ENCODE peak calls at places on chromosomes 11 and 22, in six cellular contexts. U, P, E, C, F and W are unnamed samples.

GRCh38 chr22:38729946-38730345 is 24.2 kb downstream of the GTPBP1 start:
- DNase-seq in F (no peak), E (no peak), P (no peak), U (no peak), C (no peak), W (no peak)

GRCh38 chr22:20237480-20238440 is 30.4 kb downstream of the RTN4R start:
- DNase-seq in U (peak; percentile 72), P (no peak), C (no peak), E (no peak), F (no peak), W (no peak)

GRCh38 chr11:2652362-2652761 is 47.4 kb downstream of the KCNQ1OT1 start:
- DNase-seq in U (no peak), E (no peak), F (no peak), P (no peak), C (no peak), W (no peak)

GRCh38 chr11:134524876-134525845 is 113.1 kb upstream of the B3GAT1 start:
- DNase-seq in C (no peak), U (no peak), F (no peak), P (no peak), E (no peak), W (no peak)

GRCh38 chr11:121596195-121597145 is 143.7 kb upstream of the SORL1-AS1 start:
- DNase-seq in U (no peak), C (no peak), P (no peak), E (no peak), F (no peak), W (no peak)

GRCh38 chr11:64268028-64268686 is 16.3 kb downstream of the BAD start:
- DNase-seq in U (no peak), E (no peak), P (no peak), C (no peak), F (no peak), W (no peak)

GRCh38 chr22:35375031-35375430 is 5.9 kb upstream of the HMOX1 start:
- DNase-seq in C (no peak), F (no peak), P (no peak), E (no peak), U (no peak), W (no peak)

GRCh38 chr11:32713496-32713895 is 81.0 kb downstream of the CCDC73 start:
- DNase-seq in C (no peak), P (no peak), F (no peak), U (no peak), E (no peak), W (no peak)

GRCh38 chr11:126624491-126624890 is 269.0 kb downstream of the ST3GAL4 start:
- DNase-seq in C (no peak), P (no peak), F (no peak), E (no peak), U (no peak), W (no peak)

GRCh38 chr11:10540546-10540914 is 457 bp downstream of the RNF141 start:
- DNase-seq in E (no peak), F (no peak), U (no peak), P (peak; percentile 39), C (peak; percentile 30), W (no peak)

GRCh38 chr11:95791385-95792033 is 1.2 kb downstream of the CEP57 start:
- DNase-seq in U (no peak), F (no peak), E (no peak), C (no peak), P (no peak), W (no peak)

GRCh38 chr11:130001491-130002351 is 914 bp downstream of the PRDM10 start:
- DNase-seq in C (peak; percentile 28), F (peak; percentile 60), P (no peak), U (peak; percentile 24), E (no peak), W (peak; percentile 39)

GRCh38 chr22:32325811-32326237 is 31.8 kb upstream of the RFPL3 start:
- DNase-seq in C (no peak), E (no peak), F (peak; percentile 61), P (no peak), U (no peak), W (no peak)

GRCh38 chr22:26585104-26585790 is 4.7 kb downstream of the TPST2 start:
- DNase-seq in P (no peak), C (no peak), F (no peak), U (no peak), E (no peak), W (no peak)

GRCh38 chr11:66100272-66101037 is 30.4 kb downstream of the PACS1 start:
- DNase-seq in E (no peak), C (no peak), U (peak; percentile 26), F (no peak), P (no peak), W (peak; percentile 37)

GRCh38 chr11:76621466-76621865 is 49.1 kb downstream of the LRRC32 start:
- DNase-seq in F (no peak), P (no peak), C (no peak), E (no peak), U (no peak), W (no peak)

GRCh38 chr11:11709447-11710239 is 87.8 kb upstream of the GALNT18 start:
- DNase-seq in C (no peak), U (no peak), P (no peak), E (peak; percentile 1), F (no peak), W (no peak)

GRCh38 chr22:26615149-26615548 is 2.7 kb downstream of the CRYBB1 start:
- DNase-seq in F (no peak), U (peak; percentile 39), C (no peak), P (no peak), E (peak; percentile 48), W (peak; percentile 49)

GRCh38 chr11:69209421-69209820 is 53.7 kb downstream of the SMIM38 start:
- DNase-seq in C (no peak), P (no peak), E (no peak), F (no peak), U (no peak), W (no peak)

GRCh38 chr11:16607675-16608644 is 130.5 kb upstream of the C11orf58 start:
- DNase-seq in P (peak; percentile 53), E (no peak), F (no peak), U (no peak), C (no peak), W (no peak)

GRCh38 chr11:16604784-16605439 is 133.5 kb upstream of the C11orf58 start:
- DNase-seq in P (peak; percentile 64), C (no peak), E (no peak), U (no peak), F (peak; percentile 71), W (no peak)

GRCh38 chr11:16605440-16605970 is 132.9 kb upstream of the C11orf58 start:
- DNase-seq in P (peak; percentile 37), E (no peak), U (no peak), C (no peak), F (no peak), W (no peak)

GRCh38 chr11:16606784-16607674 is 131.4 kb upstream of the C11orf58 start:
- DNase-seq in C (no peak), U (no peak), F (peak; percentile 72), P (peak; percentile 47), E (no peak), W (no peak)

DNA sequence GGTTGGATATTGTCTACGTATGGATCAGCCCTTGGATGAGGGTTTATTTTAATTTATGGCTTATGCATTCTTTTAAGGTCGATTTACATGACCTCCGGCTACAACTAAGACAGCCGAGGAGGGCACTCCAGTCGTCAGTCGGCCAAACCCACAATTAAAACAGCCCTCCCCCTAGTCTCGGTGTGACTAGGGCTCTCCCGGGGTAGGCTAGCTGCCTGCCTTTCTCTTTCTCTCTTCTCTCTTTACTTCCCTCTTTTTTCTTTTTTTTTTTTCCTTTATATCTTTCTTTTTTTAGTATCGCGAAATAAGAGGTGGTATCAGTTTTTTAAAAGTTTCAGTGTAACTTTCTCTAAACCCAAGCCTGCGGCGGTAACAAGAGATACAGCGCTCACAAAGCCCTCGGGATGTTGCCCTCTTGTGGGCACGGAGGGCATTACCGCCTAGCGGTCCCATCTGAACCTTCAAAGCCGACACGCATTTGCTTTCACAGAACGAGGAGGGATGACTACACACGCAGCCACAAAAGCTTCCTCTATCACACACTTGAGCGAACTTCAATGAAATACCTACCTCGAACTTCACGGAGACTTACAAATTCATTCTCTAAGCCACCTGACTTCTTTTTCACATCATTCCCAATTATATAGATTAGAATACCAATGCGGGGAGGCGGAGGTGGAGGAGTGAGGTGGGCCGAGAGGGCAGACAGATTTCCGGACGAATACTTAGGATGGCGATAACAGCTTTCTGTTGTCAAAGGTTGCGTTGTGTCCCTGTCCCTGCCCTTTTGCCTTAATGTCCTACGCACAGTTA is 132.3 kb upstream of the C11orf58 start:
- DNase-seq in P (peak; percentile 73), U (peak; percentile 70), E (peak; percentile 21), C (peak; percentile 75), F (peak; percentile 93), W (peak; percentile 62)
- TF ChIP-seq POLR2A in P (no peak), U (no peak), E (no peak), C (no peak), F (no peak), W (no peak)

GRCh38 chr22:41619979-41620645 is 731 bp downstream of the DESI1 start:
- DNase-seq in C (peak; percentile 49), E (no peak), F (peak; percentile 78), U (peak; percentile 19), P (no peak), W (peak; percentile 25)
- TF ChIP-seq POLR2AphosphoS5 in C (no peak), E (no peak), F (peak; percentile 10), U (peak; percentile 1), P (no peak), W (no peak)

DNA sequence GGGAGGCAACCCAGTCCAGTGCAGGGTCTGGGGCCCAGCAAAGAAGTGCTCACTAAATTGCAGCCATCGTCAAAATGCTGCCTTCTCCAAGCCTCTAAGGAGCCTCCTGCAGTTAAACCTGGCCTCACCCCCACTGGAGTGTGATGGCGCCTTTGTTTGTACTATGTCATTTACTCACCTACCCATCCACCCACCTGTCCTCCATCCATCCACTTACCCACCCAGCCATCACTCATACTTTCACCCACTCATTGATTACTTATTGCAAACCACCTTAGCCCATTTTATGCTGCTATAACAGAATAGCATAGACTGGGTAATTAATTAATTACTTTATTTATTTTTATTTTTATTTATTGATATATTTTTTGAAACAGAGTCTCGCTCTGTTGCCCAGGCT is 28.8 kb upstream of the PPFIA1 start:
- DNase-seq in F (no peak), U (no peak), C (no peak), E (no peak), P (no peak), W (no peak)
- TF ChIP-seq TAF1 in F (no peak), U (no peak), C (no peak), E (no peak), P (no peak), W (no peak)

GRCh38 chr11:75182652-75183051 is 31.7 kb downstream of the SLCO2B1 start:
- DNase-seq in U (no peak), E (no peak), C (no peak), F (no peak), P (no peak), W (no peak)
- TF ChIP-seq POLR2A in U (no peak), E (no peak), C (no peak), F (no peak), P (no peak), W (no peak)

DNA sequence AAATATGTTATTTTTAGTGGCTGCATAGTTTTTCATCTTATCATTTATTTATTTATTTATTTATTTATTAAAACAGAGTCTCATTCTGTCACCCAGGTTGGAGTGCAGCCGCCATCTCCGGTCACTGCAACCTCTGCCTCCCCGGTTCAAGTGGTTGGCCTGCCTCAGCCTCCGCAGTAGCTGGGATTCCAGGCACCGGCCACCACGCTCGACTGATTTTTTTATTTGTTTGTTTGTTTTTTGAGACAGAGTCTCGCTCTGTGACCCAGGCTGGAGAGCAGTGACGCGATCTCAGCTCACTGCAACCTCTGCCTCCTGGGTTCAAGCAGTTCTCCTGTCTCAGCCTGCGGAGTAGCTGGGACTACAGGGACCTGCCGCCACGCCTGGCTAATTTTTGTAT is 262.9 kb upstream of the DDI1 start:
- DNase-seq in F (no peak), E (no peak), C (no peak), P (no peak), U (no peak), W (no peak)
- TF ChIP-seq POLR2AphosphoS5 in F (no peak), E (no peak), C (no peak), P (no peak), U (no peak), W (no peak)